ENCODE peak calls at places on chromosomes 16 and 17, in five cellular contexts. U is AG09309, K is heart left ventricle, X is Calu3, I is lung. Y is an unnamed sample.

GRCh38 chr16:785563-786535 is 2.3 kb downstream of the RPUSD1 start:
- DNase-seq in I (peak), U (peak), K (peak), X (peak), Y (peak)

GRCh38 chr16:81833751-81834150 is 54.7 kb downstream of the PLCG2 start:
- DNase-seq in X (no peak), I (no peak), K (no peak), U (no peak), Y (no peak)

GRCh38 chr16:53142823-53143568 is 88.2 kb downstream of the CHD9 start:
- DNase-seq in U (no peak), I (no peak), X (no peak), K (no peak), Y (no peak)

GRCh38 chr17:75679706-75680201 is 12.6 kb downstream of the SAP30BP start:
- DNase-seq in K (peak), U (no peak), I (peak), X (peak), Y (no peak)

GRCh38 chr17:81395600-81396277 is 482 bp downstream of the BAHCC1 start:
- DNase-seq in X (no peak), I (no peak), U (no peak), K (no peak), Y (no peak)

GRCh38 chr17:51645056-51645455 is 384.7 kb downstream of the UTP18 start:
- DNase-seq in U (no peak), K (no peak), I (no peak), X (no peak), Y (no peak)

GRCh38 chr16:85331685-85332084 is 219.4 kb upstream of the CIBAR2 start:
- DNase-seq in K (no peak), I (no peak), X (no peak), U (no peak), Y (no peak)

GRCh38 chr17:44187131-44187899 is 543 bp downstream of the TMUB2 start:
- DNase-seq in X (no peak), K (no peak), I (no peak), U (no peak), Y (no peak)

GRCh38 chr16:24539850-24540484 is 601 bp downstream of the RBBP6 start:
- DNase-seq in U (no peak), I (peak), K (peak), X (peak), Y (no peak)

GRCh38 chr17:70394833-70395232 is 225.5 kb downstream of the KCNJ2 start:
- DNase-seq in I (no peak), X (no peak), U (no peak), K (no peak), Y (no peak)

GRCh38 chr17:1718362-1719165 is 5.9 kb upstream of the WDR81 start:
- DNase-seq in K (no peak), X (no peak), U (no peak), I (no peak), Y (no peak)

GRCh38 chr16:12009922-12010321 is 33.4 kb downstream of the SNX29 start:
- DNase-seq in K (no peak), U (no peak), X (no peak), I (no peak), Y (no peak)

GRCh38 chr16:49471038-49471727 is 97.6 kb downstream of the C16orf78 start:
- DNase-seq in K (no peak), I (peak), X (no peak), U (no peak), Y (no peak)

GRCh38 chr17:65627892-65628622 is 66.6 kb upstream of the AXIN2 start:
- DNase-seq in I (no peak), X (peak), K (no peak), U (peak), Y (no peak)

GRCh38 chr17:81097134-81097942 is 62.4 kb downstream of the BAIAP2 start:
- DNase-seq in I (peak), K (peak), X (peak), U (peak), Y (no peak)

GRCh38 chr16:67504190-67505021 is 21.1 kb upstream of the AGRP start:
- DNase-seq in X (no peak), I (peak), U (no peak), K (peak), Y (no peak)

GRCh38 chr17:40511136-40511535 is 9.7 kb upstream of the TNS4 start:
- DNase-seq in U (no peak), K (no peak), X (no peak), I (no peak), Y (no peak)

GRCh38 chr16:82524939-82525338 is 101.8 kb upstream of the CDH13 start:
- DNase-seq in I (no peak), X (no peak), U (no peak), K (no peak), Y (no peak)

GRCh38 chr16:25023541-25023940 is 8.4 kb upstream of the ARHGAP17 start:
- DNase-seq in I (no peak), K (no peak), X (no peak), U (no peak), Y (no peak)

GRCh38 chr17:40873801-40874200 is 6.8 kb upstream of the KRT12 start:
- DNase-seq in I (no peak), X (no peak), U (no peak), K (no peak), Y (no peak)

GRCh38 chr16:10594312-10594950 is 14.0 kb upstream of the EMP2 start:
- DNase-seq in X (peak), I (peak), K (no peak), U (no peak), Y (no peak)

GRCh38 chr16:476039-476438 is 50.6 kb downstream of the RAB11FIP3 start:
- DNase-seq in I (no peak), U (no peak), K (no peak), X (no peak), Y (no peak)

GRCh38 chr17:20174588-20175265 is 165.6 kb downstream of the SPECC1 start:
- DNase-seq in U (no peak), X (peak), K (no peak), I (no peak), Y (no peak)

GRCh38 chr16:88437367-88437964 is 15.6 kb upstream of the ZFPM1 start:
- DNase-seq in I (peak), U (no peak), X (peak), K (no peak), Y (peak)

GRCh38 chr17:1650731-1651558 is 1.3 kb upstream of the RILP start:
- DNase-seq in X (no peak), I (no peak), K (no peak), U (no peak), Y (no peak)

GRCh38 chr16:50523710-50524109 is 24.5 kb upstream of the NKD1 start:
- DNase-seq in U (no peak), X (no peak), K (no peak), I (no peak), Y (no peak)

GRCh38 chr16:27113341-27113841 is 46.7 kb downstream of the C16orf82 start:
- DNase-seq in U (no peak), X (no peak), K (no peak), I (peak), Y (peak)

GRCh38 chr17:59516451-59516850 is 49.0 kb upstream of the DHX40 start:
- DNase-seq in X (no peak), K (no peak), I (no peak), U (no peak), Y (no peak)
- TF ChIP-seq CTCF in X (no peak), K (no peak), I (no peak), U (no peak), Y (no peak)

GRCh38 chr16:31713945-31714898 is 159.4 kb upstream of the ZNF267 start:
- DNase-seq in I (no peak), K (no peak), U (no peak), X (no peak), Y (no peak)
- TF ChIP-seq CTCF in I (no peak), K (no peak), U (peak), X (no peak), Y (no peak)

GRCh38 chr17:58339775-58340622 is 11.4 kb upstream of the TSPOAP1 start:
- DNase-seq in K (no peak), I (no peak), U (no peak), X (no peak), Y (no peak)
- TF ChIP-seq CTCF in K (no peak), I (no peak), U (no peak), X (no peak), Y (no peak)

GRCh38 chr17:8110456-8110804 is 7.9 kb downstream of the ALOXE3 start:
- DNase-seq in I (no peak), X (no peak), U (no peak), K (no peak), Y (no peak)
- TF ChIP-seq CTCF in I (no peak), X (no peak), U (no peak), K (no peak), Y (no peak)

DNA sequence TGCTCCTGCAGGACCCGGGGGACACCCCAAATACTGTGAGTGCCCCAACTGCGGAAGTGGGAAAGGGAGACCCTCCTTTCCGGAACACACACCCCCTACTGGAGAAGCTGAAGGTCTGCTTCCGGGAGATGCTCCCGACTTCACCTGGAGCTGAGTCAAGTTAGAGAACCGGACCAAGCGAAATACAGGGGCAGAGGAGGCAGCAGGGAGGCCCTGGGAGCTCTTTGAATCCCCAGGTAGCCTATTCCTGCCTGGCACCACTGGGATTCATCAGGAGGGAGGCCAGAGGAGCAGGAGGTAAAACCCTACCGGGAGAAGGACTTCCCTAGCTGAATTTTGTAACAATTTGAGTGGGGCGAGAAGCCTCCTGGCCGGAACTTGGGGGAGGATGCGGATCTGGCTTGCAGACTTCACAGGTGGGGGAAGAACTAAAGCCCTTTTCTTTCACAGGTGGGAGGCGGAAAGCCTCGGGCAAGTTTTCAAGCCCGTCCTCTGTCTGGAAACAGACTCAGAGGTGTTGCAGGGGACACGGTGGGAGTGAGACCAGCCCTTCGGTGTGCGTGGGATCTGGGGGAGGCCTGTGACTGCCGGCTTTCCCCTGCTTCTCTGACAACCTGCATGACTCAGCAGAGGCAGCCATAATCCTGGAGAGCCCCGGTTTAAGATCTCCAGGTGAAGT is 22.4 kb upstream of the TEKT1 start:
- DNase-seq in U (no peak), K (no peak), I (no peak), X (no peak), Y (no peak)
- TF ChIP-seq CTCF in U (peak), K (no peak), I (no peak), X (no peak), Y (no peak)

GRCh38 chr17:63709110-63709509 is 9.2 kb upstream of the LIMD2 start:
- DNase-seq in K (no peak), X (no peak), I (no peak), U (no peak), Y (no peak)

GRCh38 chr17:63718981-63719380 is 19.1 kb upstream of the LIMD2 start:
- DNase-seq in K (no peak), U (no peak), I (no peak), X (no peak), Y (no peak)

GRCh38 chr17:63716426-63716825 is 16.5 kb upstream of the LIMD2 start:
- DNase-seq in I (no peak), X (no peak), K (no peak), U (no peak), Y (no peak)

GRCh38 chr17:63714550-63715277 is 14.8 kb upstream of the LIMD2 start:
- DNase-seq in I (no peak), K (no peak), U (no peak), X (no peak), Y (no peak)
- TF ChIP-seq CTCF in I (no peak), K (no peak), U (no peak), X (no peak), Y (no peak)

Y was measured in activated B cell treated with CpG ODN at 0.5 μM for 24 hours.